ENCODE peak calls at places on chromosome 19, in eight cellular contexts. K is activated CD8-positive, alpha-beta T cell treated with anti-CD3 and anti-CD28 coated beads for 36 hours; X is chondrocyte; W is mucosa of descending colon; Z is H9; P is AG09309; S is HFF-Myc; N is cardiac fibroblast. L is an unnamed sample.

GRCh38 chr19:5960005-5961001 is 17.6 kb downstream of the RANBP3 start:
- DNase-seq in K (no peak), X (no peak), W (no peak), Z (no peak), P (no peak), S (no peak), N (no peak), L (peak)

GRCh38 chr19:6903446-6903845 is 16.1 kb downstream of the ADGRE1 start:
- DNase-seq in K (no peak), X (no peak), W (no peak), Z (no peak), P (no peak), S (no peak), N (no peak), L (no peak)

GRCh38 chr19:15154002-15154612 is 46.7 kb downstream of the NOTCH3 start:
- DNase-seq in K (peak), X (no peak), W (peak), Z (peak), P (no peak), S (no peak), N (peak), L (peak)

GRCh38 chr19:50791594-50792245 is 1.5 kb downstream of the ACP4 start:
- DNase-seq in K (no peak), X (no peak), W (no peak), Z (no peak), P (no peak), S (no peak), N (no peak), L (no peak)

GRCh38 chr19:14699641-14700040 is 9.8 kb downstream of the ZNF333 start:
- DNase-seq in K (no peak), X (no peak), W (no peak), Z (no peak), P (no peak), S (no peak), N (no peak), L (no peak)

GRCh38 chr19:5676105-5676671 is 4.1 kb downstream of the MICOS13 start:
- DNase-seq in K (no peak), X (no peak), W (no peak), Z (no peak), P (no peak), S (no peak), N (no peak), L (no peak)

GRCh38 chr19:8528500-8528899 is 14.5 kb upstream of the ZNF414 start:
- DNase-seq in K (no peak), X (no peak), W (no peak), Z (no peak), P (no peak), S (no peak), N (peak), L (no peak)

GRCh38 chr19:956747-957451 is 27.2 kb upstream of the WDR18 start:
- DNase-seq in K (no peak), X (no peak), W (no peak), Z (peak), P (no peak), S (no peak), N (no peak), L (peak)

GRCh38 chr19:56504581-56504980 is 3.1 kb upstream of the ZNF471 start:
- DNase-seq in K (no peak), X (no peak), W (no peak), Z (no peak), P (no peak), S (no peak), N (peak), L (peak)

GRCh38 chr19:48121909-48122371 is 11.3 kb upstream of the PLA2G4C start:
- DNase-seq in K (peak), X (no peak), W (no peak), Z (no peak), P (no peak), S (peak), N (peak), L (peak)

GRCh38 chr19:49536921-49537462 is 9.2 kb downstream of the RCN3 start:
- DNase-seq in K (no peak), X (no peak), W (no peak), Z (no peak), P (no peak), S (no peak), N (no peak), L (no peak)

GRCh38 chr19:49538643-49539042 is 10.8 kb downstream of the RCN3 start:
- DNase-seq in K (no peak), X (no peak), W (no peak), Z (no peak), P (no peak), S (no peak), N (no peak), L (no peak)

GRCh38 chr19:49534632-49535385 is 7.0 kb downstream of the RCN3 start:
- DNase-seq in K (peak), X (no peak), W (no peak), Z (no peak), P (no peak), S (no peak), N (no peak), L (no peak)

GRCh38 chr19:49530708-49531107 is 2.9 kb downstream of the RCN3 start:
- DNase-seq in K (no peak), X (no peak), W (no peak), Z (no peak), P (no peak), S (no peak), N (no peak), L (no peak)

DNA sequence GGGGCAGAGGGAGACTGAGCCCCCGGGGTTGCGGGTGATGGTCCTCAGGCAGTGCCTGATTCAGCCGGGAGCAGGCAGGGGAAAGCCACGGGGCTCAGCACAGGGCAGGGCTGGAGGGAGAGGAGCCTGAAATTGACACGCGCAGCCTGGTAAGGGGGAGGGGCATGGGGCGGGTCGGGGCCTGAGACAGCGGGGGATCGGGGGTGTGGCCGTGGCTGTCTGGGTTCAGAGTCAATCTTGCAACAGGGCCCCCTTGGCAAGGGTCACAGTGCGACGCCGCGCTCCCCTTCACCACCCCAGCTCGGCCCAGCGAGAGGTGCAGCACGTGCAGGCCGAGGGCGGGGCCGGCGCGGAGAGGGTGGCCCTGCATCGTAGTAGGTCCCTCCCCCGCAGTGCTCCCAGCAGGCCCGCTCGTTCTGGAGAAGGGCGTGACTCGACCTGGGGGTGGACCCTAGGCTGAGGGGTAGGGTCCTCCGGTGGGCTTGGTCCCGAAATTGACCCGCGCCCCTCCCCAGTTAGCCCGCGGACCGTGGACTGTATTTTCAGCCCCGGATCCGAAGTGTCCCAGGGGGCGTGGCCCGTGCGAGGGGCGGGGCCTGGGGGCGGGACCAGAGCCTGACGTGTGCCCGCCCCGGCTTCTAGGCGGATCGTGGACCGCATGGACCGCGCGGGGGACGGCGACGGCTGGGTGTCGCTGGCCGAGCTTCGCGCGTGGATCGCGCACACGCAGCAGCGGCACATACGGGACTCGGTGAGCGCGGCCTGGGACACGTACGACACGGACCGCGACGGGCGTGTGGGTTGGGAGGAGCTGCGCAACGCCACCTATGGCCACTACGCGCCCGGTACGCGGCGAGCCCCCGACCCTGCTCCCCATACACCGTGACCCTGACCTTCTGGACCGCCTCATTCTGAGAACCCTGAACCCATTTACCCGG is 6.0 kb downstream of the RCN3 start:
- DNase-seq in K (peak), X (peak), W (peak), Z (peak), P (no peak), S (no peak), N (peak), L (peak)
- TF ChIP-seq CTCF in K (peak), X (peak), W (no peak), Z (peak), P (no peak), S (peak), N (no peak), L (peak)

GRCh38 chr19:29526730-29527499 is 1.1 kb downstream of the VSTM2B start:
- DNase-seq in K (peak), X (peak), W (no peak), Z (peak), P (no peak), S (no peak), N (no peak), L (no peak)

GRCh38 chr19:29528946-29529645 is 3.3 kb downstream of the VSTM2B start:
- DNase-seq in K (no peak), X (peak), W (no peak), Z (peak), P (no peak), S (no peak), N (no peak), L (no peak)

GRCh38 chr19:29528350-29528945 is 2.7 kb downstream of the VSTM2B start:
- DNase-seq in K (peak), X (peak), W (peak), Z (peak), P (no peak), S (peak), N (peak), L (peak)

GRCh38 chr19:29525901-29526729 is at the start of gene VSTM2B:
- DNase-seq in K (no peak), X (peak), W (no peak), Z (no peak), P (no peak), S (no peak), N (no peak), L (no peak)

DNA sequence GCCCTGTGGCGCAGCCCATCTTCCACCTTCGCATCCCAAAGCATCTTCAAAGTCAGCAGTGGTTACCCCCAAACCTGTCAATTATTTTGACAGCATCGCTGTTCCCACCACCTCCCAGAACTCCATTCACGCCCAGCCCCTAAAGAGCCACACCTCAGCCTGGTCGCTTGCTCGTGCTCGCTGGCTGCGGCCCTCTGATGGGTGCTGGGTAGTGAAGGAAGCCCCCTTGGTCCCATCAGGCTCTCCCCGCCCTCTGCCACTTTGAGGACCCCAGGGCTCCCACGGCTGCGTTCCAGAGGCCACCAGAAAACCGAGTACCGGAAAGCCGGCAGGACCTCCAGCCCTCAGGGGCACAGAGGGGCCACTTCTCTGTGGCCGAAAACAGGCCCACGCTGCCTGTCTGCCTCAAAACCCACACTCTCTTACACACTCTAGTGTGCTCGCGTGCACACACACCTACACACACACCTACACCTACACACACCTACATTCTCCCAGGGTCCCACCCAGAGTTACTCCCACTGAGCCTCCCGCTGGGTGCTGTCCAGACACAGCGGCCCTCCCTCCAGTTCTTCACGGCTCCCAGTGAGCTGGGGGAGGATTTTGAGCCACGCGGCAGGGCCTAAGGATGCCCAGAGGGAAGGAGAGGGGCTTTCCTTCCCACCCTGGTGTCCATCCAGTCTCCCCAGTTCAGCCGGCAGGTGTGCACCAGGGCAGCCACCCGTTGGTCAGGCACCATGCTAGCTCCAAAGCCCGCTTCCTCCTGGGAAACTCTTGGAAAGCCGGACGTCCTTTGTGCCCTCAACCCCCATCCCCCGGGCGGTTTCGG is 1.9 kb downstream of the VSTM2B start:
- DNase-seq in K (no peak), X (peak), W (no peak), Z (no peak), P (no peak), S (no peak), N (no peak), L (no peak)
- TF ChIP-seq CTCF in K (no peak), X (no peak), W (no peak), Z (peak), P (no peak), S (no peak), N (no peak), L (no peak)

GRCh38 chr19:46926201-46927071 is 65.6 kb downstream of the ARHGAP35 start:
- DNase-seq in K (no peak), X (no peak), W (no peak), Z (no peak), P (no peak), S (no peak), N (no peak), L (peak)

GRCh38 chr19:46931197-46931596 is 70.4 kb downstream of the ARHGAP35 start:
- DNase-seq in K (no peak), X (no peak), W (no peak), Z (no peak), P (no peak), S (no peak), N (no peak), L (no peak)

GRCh38 chr19:46927893-46928292 is 67.1 kb downstream of the ARHGAP35 start:
- DNase-seq in K (no peak), X (no peak), W (no peak), Z (no peak), P (no peak), S (no peak), N (no peak), L (no peak)

GRCh38 chr19:46927106-46927505 is 66.3 kb downstream of the ARHGAP35 start:
- DNase-seq in K (no peak), X (no peak), W (no peak), Z (no peak), P (no peak), S (no peak), N (no peak), L (no peak)

GRCh38 chr19:46928951-46929350 is 68.2 kb downstream of the ARHGAP35 start:
- DNase-seq in K (no peak), X (no peak), W (no peak), Z (no peak), P (no peak), S (no peak), N (peak), L (no peak)
- TF ChIP-seq CTCF in K (no peak), X (peak), W (no peak), Z (peak), P (peak), S (no peak), N (peak), L (peak)

DNA sequence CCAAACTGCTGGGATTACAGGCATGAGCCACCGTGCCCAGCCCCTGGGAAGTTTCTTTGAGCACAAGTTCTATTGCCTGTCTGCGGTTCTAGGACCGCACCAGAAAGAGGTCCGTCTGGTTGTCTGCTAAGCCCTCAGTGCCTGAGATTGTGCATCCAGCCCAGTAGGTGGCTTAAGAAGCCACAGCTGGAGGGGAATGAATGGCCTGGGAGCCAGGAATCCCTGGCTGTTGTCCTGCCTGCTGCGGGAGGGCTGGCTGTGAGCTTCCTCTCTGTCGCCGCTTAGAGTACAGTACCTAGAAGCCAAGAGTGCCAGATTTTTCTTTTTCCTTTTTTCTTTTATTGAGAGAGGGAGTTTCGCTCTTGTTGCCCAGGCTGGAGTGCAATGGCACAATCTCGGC is 4.2 kb upstream of the TYK2 start:
- DNase-seq in K (no peak), X (no peak), W (no peak), Z (no peak), P (no peak), S (no peak), N (no peak), L (no peak)
- TF ChIP-seq CTCF in K (no peak), X (no peak), W (no peak), Z (peak), P (no peak), S (no peak), N (no peak), L (no peak)

GRCh38 chr19:3879656-3880055 is 829 bp upstream of the ATCAY start:
- DNase-seq in K (peak), X (no peak), W (no peak), Z (no peak), P (no peak), S (no peak), N (no peak), L (no peak)
- TF ChIP-seq CTCF in K (peak), X (peak), W (no peak), Z (peak), P (no peak), S (peak), N (no peak), L (no peak)

GRCh38 chr19:41937525-41937924 is 9.3 kb upstream of the ERFL start:
- DNase-seq in K (no peak), X (no peak), W (no peak), Z (no peak), P (no peak), S (no peak), N (no peak), L (no peak)

GRCh38 chr19:41939861-41940442 is 11.7 kb upstream of the ERFL start:
- DNase-seq in K (peak), X (no peak), W (peak), Z (no peak), P (no peak), S (no peak), N (no peak), L (peak)

GRCh38 chr19:41936416-41936850 is 8.2 kb upstream of the ERFL start:
- DNase-seq in K (peak), X (no peak), W (no peak), Z (no peak), P (no peak), S (no peak), N (peak), L (no peak)

GRCh38 chr19:41936961-41937360 is 8.7 kb upstream of the ERFL start:
- DNase-seq in K (no peak), X (no peak), W (no peak), Z (no peak), P (no peak), S (no peak), N (no peak), L (no peak)

GRCh38 chr19:41937976-41938375 is 9.7 kb upstream of the ERFL start:
- DNase-seq in K (no peak), X (no peak), W (no peak), Z (no peak), P (no peak), S (no peak), N (no peak), L (no peak)
- TF ChIP-seq CTCF in K (peak), X (peak), W (no peak), Z (peak), P (peak), S (no peak), N (no peak), L (no peak)

GRCh38 chr19:20243629-20244028 is 76.6 kb downstream of the ZNF486 start:
- DNase-seq in K (no peak), X (no peak), W (no peak), Z (no peak), P (no peak), S (no peak), N (no peak), L (no peak)

GRCh38 chr19:20250627-20251026 is 83.6 kb downstream of the ZNF486 start:
- DNase-seq in K (no peak), X (no peak), W (no peak), Z (no peak), P (no peak), S (no peak), N (no peak), L (no peak)

GRCh38 chr19:20244356-20244755 is 77.3 kb downstream of the ZNF486 start:
- DNase-seq in K (peak), X (no peak), W (no peak), Z (no peak), P (no peak), S (no peak), N (no peak), L (no peak)

GRCh38 chr19:20245309-20245708 is 78.3 kb downstream of the ZNF486 start:
- DNase-seq in K (no peak), X (no peak), W (no peak), Z (no peak), P (no peak), S (no peak), N (no peak), L (no peak)

DNA sequence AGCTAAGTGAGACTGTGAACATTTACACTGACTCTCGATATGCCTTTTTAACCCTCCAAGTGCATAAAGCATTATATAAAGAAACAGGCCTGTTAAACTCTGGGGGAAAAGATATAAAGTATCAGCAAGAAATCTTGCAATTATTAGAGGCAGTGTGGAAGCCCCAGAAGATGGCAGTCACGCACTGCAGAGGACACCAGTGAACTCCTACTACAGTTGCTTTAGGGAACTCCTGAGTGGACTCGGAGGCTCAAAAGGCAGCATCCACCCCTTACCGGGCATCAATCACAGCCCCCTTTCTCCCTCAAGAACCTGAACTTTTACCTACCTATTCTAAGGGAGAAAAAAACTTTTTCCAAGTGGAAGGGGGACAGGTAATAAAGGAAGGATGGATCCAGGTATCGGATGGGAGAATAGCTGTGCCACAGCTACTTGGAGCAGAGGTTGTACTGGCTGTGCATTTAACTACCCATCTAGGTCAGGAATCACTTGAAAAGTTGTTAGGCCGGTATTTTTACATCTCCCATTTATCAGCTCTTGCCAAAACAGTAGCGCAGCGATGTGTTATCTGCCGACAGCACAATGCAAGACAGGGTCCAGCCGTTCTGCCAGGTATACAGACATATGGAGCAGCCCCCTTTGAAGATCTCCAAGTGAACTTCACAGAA is 80.1 kb downstream of the ZNF486 start:
- DNase-seq in K (peak), X (no peak), W (peak), Z (peak), P (no peak), S (no peak), N (peak), L (no peak)
- TF ChIP-seq CTCF in K (peak), X (peak), W (no peak), Z (peak), P (peak), S (no peak), N (peak), L (no peak)

GRCh38 chr19:45848922-45849321 is 14.0 kb downstream of the SYMPK start:
- DNase-seq in K (peak), X (no peak), W (no peak), Z (no peak), P (no peak), S (no peak), N (peak), L (no peak)
- TF ChIP-seq CTCF in K (no peak), X (peak), W (no peak), Z (peak), P (peak), S (peak), N (peak), L (peak)

DNA sequence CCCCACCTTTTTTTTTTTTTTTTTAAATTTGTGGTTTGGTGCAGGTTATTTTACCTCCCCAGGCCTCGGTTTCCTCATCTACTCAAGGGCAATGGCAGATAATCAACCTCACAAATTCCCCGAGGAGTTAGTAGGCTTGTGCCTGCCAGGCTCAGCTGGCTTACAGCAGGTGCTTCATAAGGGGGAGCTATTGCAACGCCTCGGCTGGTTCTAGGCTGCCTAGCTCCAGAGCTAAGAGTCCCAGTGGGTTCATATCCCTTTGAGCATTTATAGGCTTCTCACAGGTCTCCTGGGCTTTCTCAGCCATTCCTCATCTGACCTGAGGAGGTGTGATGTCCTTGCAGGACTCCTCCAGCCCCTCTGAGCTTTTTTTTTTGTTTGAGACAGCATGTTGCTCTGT is 10.6 kb downstream of the BCKDHA start:
- DNase-seq in K (no peak), X (no peak), W (peak), Z (peak), P (no peak), S (no peak), N (no peak), L (no peak)
- TF ChIP-seq CTCF in K (no peak), X (no peak), W (no peak), Z (peak), P (no peak), S (no peak), N (no peak), L (no peak)